ENCODE peak calls at places on chromosomes 7 and 10, in six cellular contexts. One of them, this sample, is unnamed.

GRCh38 chr10:29555746-29556481 is 78.9 kb downstream of the SVIL start:
- DNase-seq in stimulated activated CD8-positive, alpha-beta memory T cell treated with anti-CD3 and anti-CD28 coated beads, Interleukin-15, amount 100 ng/mL, for 24 hours: no peak
- DNase-seq in esophagus squamous epithelium: no peak
- DNase-seq in sigmoid colon: no peak
- DNase-seq in keratinocyte: no peak
- DNase-seq in body of pancreas: no peak
- DNase-seq in this sample: no peak

GRCh38 chr10:31118561-31118960 is 86.9 kb upstream of the ZNF438 start:
- DNase-seq in sigmoid colon: no peak
- DNase-seq in keratinocyte: no peak
- DNase-seq in body of pancreas: no peak
- DNase-seq in esophagus squamous epithelium: no peak
- DNase-seq in stimulated activated CD8-positive, alpha-beta memory T cell treated with anti-CD3 and anti-CD28 coated beads, Interleukin-15, amount 100 ng/mL, for 24 hours: no peak
- DNase-seq in this sample: no peak

GRCh38 chr10:49360271-49361177 is 35.4 kb downstream of the DRGX start:
- DNase-seq in esophagus squamous epithelium: no peak
- DNase-seq in stimulated activated CD8-positive, alpha-beta memory T cell treated with anti-CD3 and anti-CD28 coated beads, Interleukin-15, amount 100 ng/mL, for 24 hours: no peak
- DNase-seq in sigmoid colon: peak; percentile 40
- DNase-seq in body of pancreas: no peak
- DNase-seq in keratinocyte: no peak
- DNase-seq in this sample: no peak

GRCh38 chr10:24518981-24519597 is 204.6 kb downstream of the ARHGAP21 start:
- DNase-seq in stimulated activated CD8-positive, alpha-beta memory T cell treated with anti-CD3 and anti-CD28 coated beads, Interleukin-15, amount 100 ng/mL, for 24 hours: peak; percentile 3
- DNase-seq in sigmoid colon: peak; percentile 80
- DNase-seq in keratinocyte: no peak
- DNase-seq in body of pancreas: peak; percentile 76
- DNase-seq in esophagus squamous epithelium: no peak
- DNase-seq in this sample: peak; percentile 66

GRCh38 chr10:59290448-59290847 is 71.9 kb downstream of the FAM13C start:
- DNase-seq in body of pancreas: no peak
- DNase-seq in keratinocyte: no peak
- DNase-seq in stimulated activated CD8-positive, alpha-beta memory T cell treated with anti-CD3 and anti-CD28 coated beads, Interleukin-15, amount 100 ng/mL, for 24 hours: no peak
- DNase-seq in sigmoid colon: no peak
- DNase-seq in esophagus squamous epithelium: no peak
- DNase-seq in this sample: peak; percentile 65

GRCh38 chr7:25763461-25763860 is 388.5 kb upstream of the NFE2L3 start:
- DNase-seq in sigmoid colon: no peak
- DNase-seq in keratinocyte: no peak
- DNase-seq in esophagus squamous epithelium: no peak
- DNase-seq in stimulated activated CD8-positive, alpha-beta memory T cell treated with anti-CD3 and anti-CD28 coated beads, Interleukin-15, amount 100 ng/mL, for 24 hours: no peak
- DNase-seq in body of pancreas: no peak
- DNase-seq in this sample: no peak

GRCh38 chr10:93702278-93703001 is at the start of gene FRA10AC1:
- DNase-seq in sigmoid colon: peak; percentile 98
- DNase-seq in esophagus squamous epithelium: peak; percentile 79
- DNase-seq in keratinocyte: peak; percentile 40
- DNase-seq in stimulated activated CD8-positive, alpha-beta memory T cell treated with anti-CD3 and anti-CD28 coated beads, Interleukin-15, amount 100 ng/mL, for 24 hours: peak; percentile 82
- DNase-seq in body of pancreas: peak; percentile 96
- DNase-seq in this sample: peak; percentile 87

GRCh38 chr10:84077728-84078127 is 61.6 kb upstream of the GHITM start:
- DNase-seq in keratinocyte: no peak
- DNase-seq in stimulated activated CD8-positive, alpha-beta memory T cell treated with anti-CD3 and anti-CD28 coated beads, Interleukin-15, amount 100 ng/mL, for 24 hours: no peak
- DNase-seq in body of pancreas: no peak
- DNase-seq in sigmoid colon: no peak
- DNase-seq in esophagus squamous epithelium: no peak
- DNase-seq in this sample: no peak

GRCh38 chr10:108180883-108181282 is 1016.4 kb upstream of the SORCS1 start:
- DNase-seq in esophagus squamous epithelium: no peak
- DNase-seq in body of pancreas: no peak
- DNase-seq in stimulated activated CD8-positive, alpha-beta memory T cell treated with anti-CD3 and anti-CD28 coated beads, Interleukin-15, amount 100 ng/mL, for 24 hours: no peak
- DNase-seq in keratinocyte: no peak
- DNase-seq in sigmoid colon: no peak
- DNase-seq in this sample: no peak

This sample was measured in pons.